ENCODE peak calls at places on chromosomes 16 and 17, in four cellular contexts. N is K562, C is A549, T is HepG2. D is an unnamed sample.

GRCh38 chr17:82754297-82755208 is 2.7 kb downstream of the TBCD start:
- DNase-seq in T (no peak), C (peak), N (peak), D (no peak)

GRCh38 chr17:15912416-15912955 is 32.4 kb upstream of the ADORA2B start:
- DNase-seq in C (no peak), N (no peak), T (no peak), D (no peak)

GRCh38 chr17:59671386-59671785 is 35.8 kb downstream of the PTRH2 start:
- DNase-seq in C (no peak), T (no peak), N (no peak), D (no peak)

GRCh38 chr16:66996324-66996982 is 8.1 kb downstream of the CES4A start:
- DNase-seq in C (peak), N (no peak), T (peak), D (no peak)

GRCh38 chr17:63701477-63702222 is 1.7 kb upstream of the LIMD2 start:
- DNase-seq in T (no peak), C (no peak), N (peak), D (peak)

GRCh38 chr17:17868637-17869522 is 32.1 kb upstream of the SREBF1 start:
- DNase-seq in C (no peak), N (no peak), T (no peak), D (no peak)

GRCh38 chr16:67248401-67249177 is at the start of gene SLC9A5:
- DNase-seq in T (no peak), N (peak), C (no peak), D (peak)

GRCh38 chr16:17301593-17302135 is 169.1 kb downstream of the XYLT1 start:
- DNase-seq in C (no peak), N (no peak), T (no peak), D (peak)

GRCh38 chr16:75227361-75228142 is 8.8 kb downstream of the CTRB1 start:
- DNase-seq in N (no peak), C (no peak), T (no peak), D (no peak)

GRCh38 chr16:87474566-87474996 is 18.2 kb downstream of the ZCCHC14 start:
- DNase-seq in C (no peak), N (no peak), T (peak), D (no peak)

GRCh38 chr16:67672739-67673662 is 6.4 kb downstream of the C16orf86 start:
- DNase-seq in N (peak), T (peak), C (peak), D (peak)

GRCh38 chr16:3259829-3260228 is 3.4 kb upstream of the MEFV start:
- DNase-seq in T (no peak), N (no peak), C (no peak), D (peak)

GRCh38 chr16:3268294-3268693 is 11.9 kb upstream of the MEFV start:
- DNase-seq in C (no peak), N (no peak), T (no peak), D (no peak)

GRCh38 chr16:3262517-3262916 is 6.1 kb upstream of the MEFV start:
- DNase-seq in N (no peak), C (no peak), T (no peak), D (no peak)

GRCh38 chr16:3266873-3267537 is 10.6 kb upstream of the MEFV start:
- DNase-seq in C (peak), T (peak), N (no peak), D (peak)

DNA sequence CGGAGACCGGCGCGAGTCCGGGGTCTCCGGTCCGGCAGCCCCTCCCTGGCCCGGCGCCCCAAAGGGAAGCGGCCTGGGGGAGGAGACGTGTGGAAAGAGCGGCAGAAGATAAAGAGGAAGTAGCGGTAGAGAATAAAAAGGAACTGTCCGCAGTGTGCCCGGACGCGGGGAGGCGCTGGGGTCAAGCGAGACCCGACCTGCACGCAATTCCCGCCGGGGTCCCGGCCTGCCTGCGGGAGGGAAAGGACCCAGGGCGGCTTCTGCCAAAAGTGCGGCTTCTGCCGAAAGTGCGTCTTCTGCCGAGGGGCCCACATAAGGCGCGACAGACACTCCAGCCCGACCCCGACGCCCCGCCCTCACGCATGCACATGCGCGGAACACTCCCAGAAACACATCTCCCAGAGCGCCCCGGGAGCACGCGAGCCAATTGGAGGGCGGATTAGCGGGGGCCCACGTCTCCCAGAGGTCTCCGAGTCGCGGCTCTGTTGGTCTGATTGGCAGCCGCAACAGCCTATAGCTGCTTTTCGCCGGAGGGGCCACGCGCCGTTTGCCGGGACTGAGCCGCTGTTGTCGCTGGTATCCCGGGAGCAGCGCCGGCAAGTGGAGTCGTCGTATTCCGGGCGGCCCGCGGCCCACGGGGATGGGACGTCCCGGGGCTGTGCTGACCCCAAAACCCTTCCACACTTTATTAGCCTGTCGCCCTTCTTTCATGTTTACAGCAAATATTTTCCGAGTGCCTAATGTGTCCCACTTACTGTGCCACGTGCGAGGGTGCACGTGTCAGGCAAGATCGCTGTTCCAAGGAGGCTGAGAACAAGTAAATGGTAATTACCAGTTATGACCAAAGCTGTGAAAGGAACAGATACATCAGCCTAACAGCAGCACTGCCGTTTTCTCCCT is 8.0 kb upstream of the MEFV start:
- DNase-seq in C (peak), T (peak), N (peak), D (peak)
- TF ChIP-seq POLR2A in C (peak), T (peak), N (peak), D (peak)

GRCh38 chr17:77291591-77292386 is 151.0 kb downstream of the SEC14L1 start:
- DNase-seq in C (no peak), N (no peak), T (no peak), D (peak)
- TF ChIP-seq MYC in C (no peak), N (no peak), T (no peak), D (no peak)

DNA sequence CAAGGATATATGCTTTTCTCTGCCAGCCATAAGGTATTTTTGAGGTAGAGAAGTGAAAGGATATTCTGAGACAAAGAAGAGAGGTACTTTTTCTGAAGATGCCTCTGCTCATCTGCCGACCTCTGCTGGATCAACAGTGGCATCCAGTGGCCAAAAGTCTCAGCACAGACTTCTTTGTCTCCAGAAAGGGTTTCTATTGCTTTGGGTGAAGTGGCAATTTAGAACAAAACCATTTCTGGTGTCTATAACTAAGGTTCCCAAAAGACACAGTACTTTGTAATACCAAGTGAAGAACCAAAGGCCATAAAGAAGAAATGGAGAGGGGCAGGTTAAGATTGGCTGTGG is 155.2 kb upstream of the C17orf78 start:
- DNase-seq in T (no peak), C (peak), N (no peak), D (peak)
- TF ChIP-seq CTCF in T (peak), C (peak), N (peak), D (peak)

GRCh38 chr17:46026045-46026814 is 27.2 kb downstream of the STH start:
- DNase-seq in N (no peak), C (no peak), T (no peak), D (peak)
- TF ChIP-seq POLR2A in N (no peak), C (no peak), T (no peak), D (no peak)

DNA sequence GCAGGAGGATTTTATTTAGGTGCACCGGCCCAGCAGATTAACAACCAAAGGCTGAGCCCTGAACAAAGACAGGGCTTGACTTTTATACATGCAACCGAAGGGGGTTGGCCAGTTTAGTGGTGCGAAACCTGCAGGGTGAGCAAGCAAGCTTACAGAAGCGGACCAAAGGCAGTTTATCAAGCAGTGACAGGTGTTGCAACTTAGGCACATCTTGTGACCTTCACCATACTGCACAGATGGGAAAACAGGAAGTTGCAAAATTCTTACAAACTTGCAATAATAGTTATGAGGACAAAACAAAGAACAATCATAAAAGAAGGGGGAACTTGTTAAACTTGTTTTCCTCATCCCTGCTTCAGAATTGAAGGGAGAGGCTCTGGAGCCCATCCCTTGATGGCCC is 1265.1 kb downstream of the CDH8 start:
- DNase-seq in T (no peak), C (no peak), N (no peak), D (peak)
- TF ChIP-seq MYC in T (no peak), C (no peak), N (no peak), D (no peak)

DNA sequence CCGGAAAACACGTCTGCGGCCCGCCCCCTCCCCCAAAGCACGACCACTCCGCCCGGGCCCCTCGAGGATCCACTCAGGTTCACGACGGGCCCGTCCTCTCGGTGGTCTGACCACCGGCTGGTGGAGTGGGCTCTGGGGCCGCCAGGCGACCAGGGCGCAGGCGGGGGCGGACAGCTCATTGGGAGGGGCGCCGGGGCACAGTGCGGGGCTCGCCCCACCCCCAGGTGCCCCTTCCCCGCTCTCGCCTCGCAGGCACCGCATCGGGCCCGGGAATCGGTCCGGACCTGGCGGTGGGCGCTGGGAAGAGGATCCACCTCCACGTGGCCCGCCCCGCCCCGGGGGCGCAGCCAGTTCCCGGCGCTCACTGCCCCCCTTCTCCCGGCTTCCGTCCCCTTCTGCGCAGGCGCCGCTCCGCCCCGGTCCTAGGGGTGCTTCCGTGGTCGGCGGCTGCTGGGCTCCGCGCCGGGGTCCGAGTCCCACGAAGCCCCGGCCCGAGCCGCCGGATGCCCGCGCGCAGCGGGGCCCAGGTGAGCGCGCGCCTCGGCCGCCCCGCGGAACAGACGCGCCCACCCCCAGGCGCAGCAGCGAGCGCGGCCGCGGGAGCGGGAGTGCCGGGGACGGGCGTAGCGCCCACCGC is at the start of gene MPG:
- DNase-seq in C (peak), T (peak), N (peak), D (peak)
- TF ChIP-seq CTCF in C (no peak), T (no peak), N (no peak), D (no peak)

GRCh38 chr16:10647264-10647720 is 47.4 kb downstream of the TEKT5 start:
- DNase-seq in T (no peak), N (no peak), C (no peak), D (no peak)
- TF ChIP-seq POLR2A in T (no peak), N (no peak), C (no peak), D (no peak)

GRCh38 chr17:62105361-62105760 is 40.3 kb upstream of the MED13 start:
- DNase-seq in C (no peak), T (no peak), N (no peak), D (no peak)
- TF ChIP-seq MYC in C (no peak), T (no peak), N (no peak), D (no peak)

D was measured in NB4.